ENCODE peak calls at places on chromosomes 6 and 20, in nine cellular contexts. Y is brain microvascular endothelial cell, F is heart right ventricle, P is psoas muscle, D is heart left ventricle, O is fibroblast of the aortic adventitia, K is AG04450, W is pancreas, J is NB4. E is an unnamed sample.

GRCh38 chr6:118784641-118785164 is 109.2 kb upstream of the ASF1A start:
- DNase-seq in Y (no peak), F (peak), P (no peak), D (no peak), O (no peak), K (no peak), W (no peak), J (no peak), E (no peak)

GRCh38 chr6:110180228-110181008 is at the start of gene CDC40:
- DNase-seq in Y (no peak), F (peak), P (peak), D (peak), O (no peak), K (no peak), W (peak), J (no peak), E (peak)

GRCh38 chr20:63178445-63178818 is 37.5 kb downstream of the YTHDF1 start:
- DNase-seq in Y (no peak), F (no peak), P (no peak), D (no peak), O (no peak), K (no peak), W (no peak), J (no peak), E (peak)

GRCh38 chr6:170026272-170027110 is 264.4 kb downstream of the DLL1 start:
- DNase-seq in Y (no peak), F (no peak), P (no peak), D (no peak), O (no peak), K (no peak), W (peak), J (no peak), E (no peak)

GRCh38 chr20:14723614-14724013 is 386.2 kb upstream of the FLRT3 start:
- DNase-seq in Y (no peak), F (no peak), P (no peak), D (no peak), O (no peak), K (no peak), W (no peak), J (no peak), E (no peak)

GRCh38 chr20:3010985-3011723 is 32.3 kb upstream of the GNRH2 start:
- DNase-seq in Y (peak), F (no peak), P (no peak), D (no peak), O (peak), K (peak), W (no peak), J (no peak), E (no peak)

GRCh38 chr20:47727170-47727880 is 58.0 kb downstream of the SULF2 start:
- DNase-seq in Y (no peak), F (peak), P (peak), D (peak), O (no peak), K (no peak), W (no peak), J (peak), E (no peak)

GRCh38 chr6:29926081-29926794 is 16.1 kb upstream of the HLA-A start:
- DNase-seq in Y (no peak), F (no peak), P (peak), D (peak), O (peak), K (no peak), W (peak), J (no peak), E (no peak)

GRCh38 chr20:61991476-61991875 is 74.2 kb downstream of the TAF4 start:
- DNase-seq in Y (no peak), F (no peak), P (no peak), D (no peak), O (peak), K (no peak), W (no peak), J (no peak), E (no peak)

GRCh38 chr20:10682939-10683338 is 9.1 kb upstream of the JAG1 start:
- DNase-seq in Y (peak), F (no peak), P (no peak), D (no peak), O (no peak), K (no peak), W (no peak), J (no peak), E (no peak)

GRCh38 chr6:138572200-138572875 is 73.0 kb upstream of the NHSL1 start:
- DNase-seq in Y (peak), F (peak), P (peak), D (peak), O (peak), K (peak), W (peak), J (no peak), E (peak)

GRCh38 chr20:35582131-35582530 is 33.5 kb upstream of the SPAG4 start:
- DNase-seq in Y (no peak), F (no peak), P (no peak), D (no peak), O (no peak), K (no peak), W (no peak), J (no peak), E (no peak)

GRCh38 chr6:166691199-166691598 is 64.1 kb upstream of the RPS6KA2 start:
- DNase-seq in Y (peak), F (peak), P (peak), D (no peak), O (peak), K (peak), W (no peak), J (no peak), E (peak)

GRCh38 chr6:166465671-166466087 is 82.9 kb upstream of the MPC1 start:
- DNase-seq in Y (no peak), F (no peak), P (peak), D (no peak), O (peak), K (no peak), W (no peak), J (no peak), E (peak)

GRCh38 chr20:1278993-1279392 is 12.9 kb downstream of the SNPH start:
- DNase-seq in Y (no peak), F (no peak), P (no peak), D (no peak), O (no peak), K (no peak), W (no peak), J (no peak), E (no peak)

GRCh38 chr6:82415820-82416219 is 52.2 kb downstream of the TPBG start:
- DNase-seq in Y (no peak), F (no peak), P (no peak), D (no peak), O (peak), K (no peak), W (no peak), J (no peak), E (peak)

GRCh38 chr6:131136021-131136847 is 967 bp downstream of the AKAP7 start:
- DNase-seq in Y (peak), F (no peak), P (no peak), D (no peak), O (peak), K (no peak), W (no peak), J (peak), E (peak)

GRCh38 chr20:9617940-9618339 is 103.5 kb downstream of the LAMP5 start:
- DNase-seq in Y (peak), F (no peak), P (no peak), D (no peak), O (peak), K (no peak), W (peak), J (peak), E (peak)

DNA sequence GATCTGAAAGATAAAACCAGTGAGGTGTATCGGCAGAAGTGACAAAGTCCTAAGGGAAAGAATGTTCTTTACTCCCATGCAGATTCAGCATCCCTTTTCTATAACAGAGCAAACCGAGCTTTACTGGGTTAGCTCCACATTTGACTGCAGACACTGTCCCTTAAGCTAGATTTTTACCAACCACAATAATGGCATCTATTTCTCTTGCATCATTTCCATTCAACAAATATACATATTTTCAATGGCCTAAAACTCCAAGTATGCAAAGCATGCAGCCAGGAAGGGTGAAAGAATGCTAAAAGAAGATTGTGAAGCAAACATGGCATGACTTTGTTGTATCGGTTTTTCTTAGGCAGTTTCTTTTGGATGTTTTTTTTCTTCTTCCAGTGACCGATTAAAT is 255.4 kb downstream of the OGFRL1 start:
- DNase-seq in Y (peak), F (no peak), P (no peak), D (no peak), O (peak), K (peak), W (no peak), J (no peak), E (no peak)
- H3K4me3 ChIP-seq in Y (no peak), F (no peak), P (no peak), D (no peak), O (no peak), K (no peak), W (no peak), J (no peak), E (no peak)

DNA sequence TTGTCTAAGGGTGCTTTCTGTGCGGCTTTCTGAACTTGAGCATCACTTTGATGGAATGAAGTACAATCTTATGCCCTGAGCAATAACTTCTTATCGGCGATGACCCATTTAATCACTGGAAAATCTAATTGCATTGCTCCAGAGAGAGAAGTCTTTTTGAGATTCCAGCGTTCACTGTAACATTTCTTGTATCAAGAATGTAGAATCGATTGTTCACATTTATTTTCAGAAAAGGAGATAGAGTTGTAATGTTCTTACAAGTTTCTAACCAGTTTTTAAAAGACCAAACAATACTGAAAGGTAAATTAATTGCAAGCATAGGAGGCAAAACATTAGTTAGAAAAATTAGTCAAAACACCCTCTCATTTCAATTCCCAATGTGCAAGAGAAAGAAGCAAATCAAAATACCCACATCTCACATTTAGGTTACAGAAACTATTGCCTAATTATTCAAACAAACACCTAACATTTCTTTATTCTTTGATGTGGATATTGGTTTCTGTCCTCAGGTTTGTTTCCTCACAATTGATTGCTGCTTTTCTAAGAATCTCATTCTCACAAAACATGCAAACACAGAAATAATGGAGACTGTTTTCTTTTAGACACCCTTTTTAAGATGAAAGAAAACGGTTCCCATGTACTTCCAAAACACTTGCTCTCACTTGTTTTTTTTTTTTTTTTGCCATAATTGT is 14.8 kb upstream of the PRDM13 start:
- DNase-seq in Y (no peak), F (no peak), P (no peak), D (no peak), O (no peak), K (no peak), W (no peak), J (no peak), E (no peak)
- H3K4me3 ChIP-seq in Y (no peak), F (no peak), P (no peak), D (no peak), O (no peak), K (no peak), W (no peak), J (no peak), E (no peak)

GRCh38 chr20:44356353-44356723 is 839 bp downstream of the HNF4A start:
- DNase-seq in Y (no peak), F (no peak), P (no peak), D (no peak), O (no peak), K (no peak), W (no peak), J (no peak), E (no peak)
- H3K4me3 ChIP-seq in Y (no peak), F (no peak), P (no peak), D (no peak), O (no peak), K (no peak), W (peak), J (no peak), E (no peak)

GRCh38 chr6:167793421-167793820 is 33.3 kb upstream of the AFDN start:
- DNase-seq in Y (no peak), F (no peak), P (no peak), D (no peak), O (no peak), K (no peak), W (no peak), J (no peak), E (no peak)
- H3K4me3 ChIP-seq in Y (no peak), F (no peak), P (no peak), D (no peak), O (no peak), K (no peak), W (no peak), J (no peak), E (no peak)

DNA sequence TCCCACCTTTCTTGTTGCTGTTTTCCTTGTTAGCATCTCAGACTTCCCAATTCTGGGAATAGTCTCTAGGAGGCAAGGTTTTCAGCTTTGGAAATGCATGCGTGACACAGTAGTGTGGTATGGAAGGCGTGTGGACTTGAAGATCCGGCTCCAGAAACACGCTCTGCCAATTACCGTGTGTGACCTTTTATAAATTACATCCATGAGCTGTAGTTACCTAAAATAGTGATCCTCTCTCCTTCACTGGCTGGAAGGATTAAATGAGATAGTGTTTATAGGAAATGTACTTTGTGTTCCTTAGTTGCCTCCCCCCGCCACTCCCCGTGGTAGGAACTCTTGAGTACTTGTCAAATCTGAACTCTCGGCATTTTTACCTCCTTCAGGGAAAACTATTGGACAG is 13.0 kb downstream of the E2F3 start:
- DNase-seq in Y (no peak), F (no peak), P (no peak), D (no peak), O (no peak), K (no peak), W (no peak), J (no peak), E (no peak)
- H3K4me3 ChIP-seq in Y (no peak), F (no peak), P (no peak), D (no peak), O (no peak), K (no peak), W (no peak), J (no peak), E (no peak)

DNA sequence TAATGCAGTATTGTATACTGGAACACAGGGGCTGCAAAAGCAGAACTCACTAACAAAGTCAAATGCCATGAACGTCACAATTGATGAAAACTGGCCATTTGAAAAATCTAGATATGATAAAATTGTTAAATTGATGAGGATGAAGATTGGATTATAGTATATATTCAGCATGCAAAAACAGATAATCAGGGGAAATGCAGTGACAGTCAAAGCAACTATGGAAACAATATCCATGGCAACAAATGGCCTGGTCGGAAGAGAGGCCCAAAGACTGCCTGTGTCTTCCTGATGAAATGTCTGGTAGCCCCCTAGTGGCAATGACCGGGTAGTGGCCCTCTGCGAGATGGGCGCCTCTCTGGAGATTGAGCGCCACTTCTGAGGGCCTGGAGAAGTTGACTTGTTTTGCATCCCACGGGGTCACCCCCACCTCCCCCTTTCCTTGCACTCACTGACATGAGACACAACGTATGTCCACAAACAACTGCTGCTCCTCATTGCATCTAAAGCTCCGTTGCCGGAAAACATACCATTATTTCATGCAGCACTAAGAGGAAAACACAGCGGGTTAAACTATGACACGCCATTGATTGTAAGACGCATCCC is 43.5 kb downstream of the C6orf15 start:
- DNase-seq in Y (peak), F (peak), P (peak), D (peak), O (peak), K (peak), W (peak), J (peak), E (peak)
- H3K4me3 ChIP-seq in Y (no peak), F (no peak), P (no peak), D (no peak), O (no peak), K (no peak), W (no peak), J (no peak), E (no peak)

GRCh38 chr6:157184202-157185015 is 138.9 kb downstream of the TMEM242 start:
- DNase-seq in Y (peak), F (peak), P (peak), D (peak), O (peak), K (peak), W (peak), J (peak), E (peak)
- H3K4me3 ChIP-seq in Y (no peak), F (no peak), P (no peak), D (no peak), O (no peak), K (no peak), W (no peak), J (no peak), E (no peak)

E was measured in MG63.